ENCODE peak calls at places on chromosomes 7 and 10, in five cellular contexts. X is IMR-90, D is GM12878, I is SK-N-SH, A is K562. W is an unnamed sample.

GRCh38 chr7:17444151-17444550 is 145.7 kb downstream of the AHR start:
- DNase-seq in I (no peak), D (no peak), A (no peak), X (no peak), W (no peak)

GRCh38 chr10:90787906-90788491 is 69.8 kb downstream of the HTR7 start:
- DNase-seq in A (peak), X (peak), I (peak), D (no peak), W (peak)

GRCh38 chr7:93551063-93551895 is 23.2 kb downstream of the CALCR start:
- DNase-seq in I (no peak), X (peak), A (peak), D (no peak), W (peak)

GRCh38 chr7:51028128-51028830 is 245.6 kb upstream of the GRB10 start:
- DNase-seq in X (peak), I (no peak), D (no peak), A (no peak), W (no peak)

GRCh38 chr7:146090023-146090645 is 26.5 kb upstream of the CNTNAP2 start:
- DNase-seq in X (no peak), I (peak), D (no peak), A (peak), W (peak)

GRCh38 chr10:88792656-88793055 is 9.9 kb upstream of the LIPM start:
- DNase-seq in D (peak), I (no peak), A (no peak), X (peak), W (no peak)

GRCh38 chr10:88216976-88217375 is 353.6 kb downstream of the PTEN start:
- DNase-seq in D (no peak), X (no peak), I (no peak), A (no peak), W (no peak)

GRCh38 chr7:116942503-116942902 is 10.8 kb upstream of the ST7 start:
- DNase-seq in I (no peak), X (no peak), A (peak), D (no peak), W (no peak)

GRCh38 chr10:6173203-6173602 is 29.5 kb upstream of the PFKFB3 start:
- DNase-seq in X (no peak), I (no peak), D (no peak), A (no peak), W (peak)

GRCh38 chr7:106545275-106545674 is 115.7 kb downstream of the CCDC71L start:
- DNase-seq in I (no peak), D (no peak), X (no peak), A (no peak), W (no peak)

GRCh38 chr10:133115453-133115842 is 27.7 kb downstream of the ADGRA1 start:
- DNase-seq in I (no peak), A (no peak), X (no peak), D (no peak), W (no peak)

GRCh38 chr10:354901-355617 is 219.8 kb downstream of the ZMYND11 start:
- DNase-seq in A (no peak), D (no peak), I (no peak), X (no peak), W (no peak)

GRCh38 chr10:49280001-49280408 is 19.0 kb upstream of the C10orf71 start:
- DNase-seq in A (no peak), I (no peak), D (no peak), X (peak), W (no peak)

GRCh38 chr10:58608356-58608755 is 95.7 kb downstream of the BICC1 start:
- DNase-seq in I (no peak), D (no peak), A (no peak), X (peak), W (no peak)

GRCh38 chr7:34277801-34278195 is 372.5 kb downstream of the BMPER start:
- DNase-seq in X (no peak), A (no peak), D (no peak), I (no peak), W (no peak)

GRCh38 chr7:14288701-14289100 is 299.2 kb upstream of the ETV1 start:
- DNase-seq in D (no peak), A (no peak), I (no peak), X (no peak), W (no peak)

GRCh38 chr7:20030915-20031362 is 186.2 kb downstream of the MACC1 start:
- DNase-seq in A (no peak), D (peak), I (no peak), X (peak), W (no peak)

GRCh38 chr7:157411580-157411979 is 74.8 kb downstream of the DNAJB6 start:
- DNase-seq in I (peak), X (no peak), D (no peak), A (peak), W (no peak)

GRCh38 chr7:50185188-50185587 is 92.1 kb upstream of the ZPBP start:
- DNase-seq in A (no peak), D (no peak), X (no peak), I (no peak), W (no peak)

GRCh38 chr10:92108120-92108519 is 182.8 kb downstream of the CPEB3 start:
- DNase-seq in A (no peak), X (no peak), D (no peak), I (no peak), W (no peak)

GRCh38 chr7:69256634-69257081 is 341.6 kb upstream of the AUTS2 start:
- DNase-seq in A (no peak), I (no peak), D (no peak), X (no peak), W (peak)

GRCh38 chr7:66859794-66860645 is 61.0 kb upstream of the TMEM248 start:
- DNase-seq in A (no peak), D (no peak), X (peak), I (no peak), W (no peak)
- TF ChIP-seq SMC3 in A (no peak), D (no peak), X (no peak), I (no peak), W (no peak)

GRCh38 chr7:148772297-148773089 is 73.8 kb downstream of the CUL1 start:
- DNase-seq in A (no peak), D (no peak), I (no peak), X (peak), W (peak)
- TF ChIP-seq RCOR1 in A (no peak), D (no peak), I (no peak), X (peak), W (no peak)

DNA sequence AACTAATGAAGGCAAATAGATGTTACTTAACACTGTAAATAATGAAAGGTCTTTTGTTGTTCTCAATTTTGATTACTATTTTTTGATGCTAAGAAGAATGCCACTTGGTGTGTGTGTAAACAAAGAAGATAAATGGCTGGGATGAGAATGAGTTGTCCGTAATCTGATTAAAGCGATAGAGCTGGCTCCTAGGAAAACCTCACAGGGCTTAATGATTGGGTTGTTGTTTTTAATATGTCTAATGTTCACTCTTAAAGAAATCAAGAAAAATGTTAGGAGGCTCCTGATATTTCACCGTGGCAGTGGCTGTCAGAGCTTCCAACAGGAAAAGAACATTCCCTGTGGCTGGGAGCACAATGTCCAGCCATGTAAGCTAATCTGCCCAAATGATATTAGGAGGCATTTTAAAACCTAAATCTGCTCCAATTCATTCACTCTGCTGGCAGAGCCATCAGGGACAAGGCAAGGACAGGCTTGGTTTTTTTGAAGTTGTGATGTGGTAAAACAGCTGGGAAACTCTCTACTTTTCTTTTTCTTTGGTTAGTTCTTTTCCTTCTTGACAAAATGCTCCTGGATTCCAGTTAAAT is 243.9 kb downstream of the SNX10 start:
- DNase-seq in I (peak), X (no peak), A (no peak), D (no peak), W (no peak)
- TF ChIP-seq SMC3 in I (no peak), X (no peak), A (no peak), D (no peak), W (no peak)

GRCh38 chr7:47496064-47496665 is 85.7 kb downstream of the TNS3 start:
- DNase-seq in I (no peak), X (no peak), D (no peak), A (no peak), W (no peak)

GRCh38 chr7:47498229-47499056 is 83.5 kb downstream of the TNS3 start:
- DNase-seq in I (no peak), A (no peak), X (no peak), D (no peak), W (no peak)

GRCh38 chr7:47495269-47495875 is 86.5 kb downstream of the TNS3 start:
- DNase-seq in I (no peak), X (no peak), D (no peak), A (no peak), W (no peak)

GRCh38 chr7:47496666-47497065 is 85.2 kb downstream of the TNS3 start:
- DNase-seq in I (no peak), A (no peak), D (no peak), X (no peak), W (no peak)

DNA sequence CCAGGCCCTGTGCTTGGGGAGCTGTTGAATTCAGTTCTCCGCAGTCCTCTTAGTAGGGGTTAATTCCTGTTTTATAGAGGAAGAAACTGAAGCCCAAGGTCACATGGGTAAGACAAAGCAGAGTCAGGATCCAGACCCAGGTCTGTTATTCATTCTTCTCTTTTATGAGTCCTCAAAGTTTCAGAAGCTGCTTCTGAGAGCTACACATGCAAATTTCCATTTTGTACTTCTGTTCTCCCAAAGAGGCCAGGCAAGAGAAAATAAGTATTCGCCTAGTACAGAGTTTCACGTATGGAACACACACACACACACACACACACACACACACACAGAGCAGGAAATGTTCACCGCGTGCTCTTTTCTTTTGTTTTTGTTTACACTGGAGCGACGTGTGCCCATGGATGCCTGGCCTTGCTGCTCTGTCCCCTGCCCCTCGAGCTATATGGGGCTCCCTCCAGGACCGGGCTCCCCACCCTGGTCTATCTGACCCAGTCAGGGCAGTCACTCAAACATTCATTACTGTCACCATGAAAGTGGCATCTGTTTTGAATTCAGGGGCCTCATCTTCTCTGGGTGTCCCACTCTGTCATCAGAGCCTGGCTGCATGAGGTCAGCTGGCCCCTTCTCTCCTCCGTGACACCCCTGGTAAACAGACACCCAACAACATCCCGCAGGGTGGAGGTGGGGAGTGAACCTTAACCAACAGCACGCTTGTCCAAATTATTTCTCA is 84.4 kb downstream of the TNS3 start:
- DNase-seq in I (peak), D (peak), A (no peak), X (no peak), W (no peak)
- TF ChIP-seq RCOR1 in I (no peak), D (no peak), A (no peak), X (no peak), W (no peak)

GRCh38 chr7:76346097-76346496 is 12.7 kb downstream of the YWHAG start:
- DNase-seq in D (no peak), X (no peak), I (no peak), A (no peak), W (no peak)

GRCh38 chr7:76342222-76342621 is 16.6 kb downstream of the YWHAG start:
- DNase-seq in X (no peak), A (no peak), D (no peak), I (no peak), W (no peak)

GRCh38 chr7:76340617-76341131 is 18.1 kb downstream of the YWHAG start:
- DNase-seq in X (peak), A (no peak), D (no peak), I (no peak), W (no peak)

GRCh38 chr7:76343931-76344321 is 14.9 kb downstream of the YWHAG start:
- DNase-seq in D (no peak), I (no peak), X (no peak), A (no peak), W (no peak)

GRCh38 chr7:76343294-76343930 is 15.4 kb downstream of the YWHAG start:
- DNase-seq in X (peak), D (no peak), I (no peak), A (no peak), W (no peak)
- TF ChIP-seq SMC3 in X (no peak), D (no peak), I (no peak), A (no peak), W (no peak)

GRCh38 chr7:102285541-102286236 is 979 bp upstream of the SH2B2 start:
- DNase-seq in X (no peak), I (no peak), D (no peak), A (no peak), W (no peak)

GRCh38 chr7:102287082-102287464 is 405 bp downstream of the SH2B2 start:
- DNase-seq in I (peak), A (no peak), X (no peak), D (no peak), W (no peak)

GRCh38 chr7:102284891-102285540 is 1.7 kb upstream of the SH2B2 start:
- DNase-seq in A (no peak), D (no peak), I (peak), X (no peak), W (no peak)

GRCh38 chr7:102287465-102288146 is 938 bp downstream of the SH2B2 start:
- DNase-seq in X (no peak), I (peak), A (no peak), D (no peak), W (peak)

DNA sequence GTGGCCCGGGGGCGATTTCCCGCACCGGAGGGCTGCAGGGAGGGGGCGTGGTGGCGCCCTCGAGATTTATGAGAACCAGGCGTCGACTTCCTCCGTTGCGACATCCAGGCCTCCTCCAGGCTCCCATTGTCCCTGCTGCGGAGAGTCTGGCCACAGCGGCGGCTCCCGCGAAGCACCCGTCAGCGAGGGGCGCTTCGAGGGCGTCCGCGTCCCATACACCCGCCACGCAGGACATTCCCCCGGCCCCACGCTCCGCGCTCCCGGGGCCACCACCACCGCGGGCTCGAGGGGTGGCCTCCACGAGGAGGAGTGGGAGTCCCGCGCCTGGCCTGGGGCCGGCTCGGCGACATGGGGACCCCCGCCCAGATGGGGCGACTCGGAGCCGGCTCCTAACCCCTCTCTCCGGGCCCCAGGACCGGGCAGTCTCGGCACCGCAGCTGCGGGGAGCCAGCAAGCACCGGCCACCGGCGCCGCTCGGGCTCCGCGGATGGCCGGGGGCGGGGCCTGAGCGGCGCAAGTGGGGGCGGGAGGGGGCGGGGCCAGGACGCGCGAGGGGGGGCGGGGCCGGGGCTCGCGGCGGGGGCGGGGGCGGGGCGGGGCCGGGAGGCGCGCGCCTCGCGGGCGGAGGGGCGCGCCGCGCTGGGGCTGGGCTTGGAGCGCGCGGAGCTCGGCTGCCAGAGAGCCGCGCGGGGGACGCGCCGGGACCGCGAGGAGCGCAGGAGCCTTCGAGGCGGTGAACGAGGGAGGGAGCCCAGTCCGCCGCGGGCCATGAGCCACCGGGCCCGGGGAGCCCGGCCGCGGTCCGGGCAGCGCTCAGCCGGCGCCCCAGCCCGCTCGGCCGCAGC is at the start of gene SH2B2:
- DNase-seq in D (no peak), X (peak), A (peak), I (peak), W (no peak)
- TF ChIP-seq RCOR1 in D (no peak), X (no peak), A (no peak), I (no peak), W (no peak)

GRCh38 chr10:79180619-79181221 is 112.0 kb downstream of the ZMIZ1 start:
- DNase-seq in X (no peak), A (no peak), I (no peak), D (no peak), W (no peak)
- TF ChIP-seq SMC3 in X (no peak), A (no peak), I (no peak), D (no peak), W (no peak)

GRCh38 chr7:151735854-151736402 is 141.0 kb downstream of the PRKAG2 start:
- DNase-seq in I (no peak), X (no peak), A (no peak), D (no peak), W (no peak)
- TF ChIP-seq RCOR1 in I (no peak), X (no peak), A (no peak), D (no peak), W (no peak)

DNA sequence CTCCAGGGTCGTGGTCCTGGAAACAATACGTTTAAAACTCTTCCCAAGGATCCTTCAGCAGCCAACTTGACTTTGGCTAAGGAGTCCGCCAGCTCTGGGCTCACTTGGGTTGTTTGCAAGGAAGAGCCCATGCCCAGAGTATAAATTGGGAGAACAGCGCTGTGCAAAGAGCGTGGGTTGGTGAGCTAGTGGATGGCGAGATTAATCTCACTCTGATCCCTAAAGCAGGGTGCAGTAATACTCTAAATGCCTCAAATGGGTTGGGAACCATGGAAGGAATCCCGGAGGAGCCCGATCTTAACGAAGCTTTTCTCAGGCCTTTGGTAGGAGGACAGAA is 495 bp upstream of the SDHAF3 start:
- DNase-seq in I (no peak), A (no peak), X (no peak), D (no peak), W (no peak)
- TF ChIP-seq SMC3 in I (no peak), A (no peak), X (no peak), D (no peak), W (no peak)

GRCh38 chr10:11760151-11760550 is 18.0 kb downstream of the ECHDC3 start:
- DNase-seq in D (no peak), A (no peak), I (no peak), X (no peak), W (no peak)
- TF ChIP-seq RCOR1 in D (no peak), A (no peak), I (no peak), X (no peak), W (no peak)

W was measured in A549.